ENCODE peak calls at places on chromosomes 1 and 21, in four cellular contexts. X is transverse colon, W is A549, V is erythroblast. T is an unnamed sample.

GRCh38 chr1:236455242-236455641 is 61.2 kb downstream of the EDARADD start:
- DNase-seq in X (no peak), W (no peak), V (no peak), T (no peak)

GRCh38 chr1:172940170-172940855 is 110.4 kb downstream of the TNFSF18 start:
- DNase-seq in X (no peak), W (no peak), V (no peak), T (no peak)

GRCh38 chr1:58718435-58718834 is 18.6 kb upstream of the MYSM1 start:
- DNase-seq in X (no peak), W (no peak), V (no peak), T (no peak)

GRCh38 chr1:86429830-86430229 is 5.9 kb downstream of the CLCA2 start:
- DNase-seq in X (no peak), W (peak; percentile 46), V (no peak), T (no peak)

GRCh38 chr1:9256332-9256731 is 21.8 kb downstream of the H6PD start:
- DNase-seq in X (no peak), W (no peak), V (no peak), T (no peak)

GRCh38 chr1:86650065-86650464 is 54.3 kb upstream of the SH3GLB1 start:
- DNase-seq in X (no peak), W (no peak), V (no peak), T (no peak)

GRCh38 chr1:192399161-192399560 is 82.4 kb downstream of the RGS21 start:
- DNase-seq in X (no peak), W (no peak), V (no peak), T (no peak)

GRCh38 chr1:248828845-248829244 is 3.1 kb upstream of the SH3BP5L start:
- DNase-seq in X (no peak), W (peak; percentile 73), V (peak; percentile 90), T (no peak)

GRCh38 chr1:93744299-93744988 is 62.8 kb upstream of the BCAR3 start:
- DNase-seq in X (no peak), W (no peak), V (no peak), T (no peak)

GRCh38 chr1:17790383-17791054 is 35.4 kb downstream of the ACTL8 start:
- DNase-seq in X (no peak), W (no peak), V (no peak), T (no peak)

GRCh38 chr1:171998711-171999110 is 157.4 kb downstream of the DNM3 start:
- DNase-seq in X (no peak), W (no peak), V (no peak), T (no peak)

GRCh38 chr21:41411449-41412089 is 14.5 kb upstream of the MX1 start:
- DNase-seq in X (peak; percentile 83), W (peak; percentile 15), V (peak; percentile 1), T (no peak)

GRCh38 chr1:228150458-228151169 is 884 bp downstream of the GJC2 start:
- DNase-seq in X (peak; percentile 57), W (no peak), V (no peak), T (no peak)

GRCh38 chr1:75632350-75632949 is 21.5 kb upstream of the SLC44A5 start:
- DNase-seq in X (no peak), W (peak; percentile 22), V (peak; percentile 51), T (no peak)

GRCh38 chr21:38993561-38993960 is 187.8 kb downstream of the ETS2 start:
- DNase-seq in X (peak; percentile 45), W (peak; percentile 32), V (no peak), T (no peak)

GRCh38 chr1:51875291-51875772 is 3.2 kb downstream of the NRDC start:
- DNase-seq in X (no peak), W (no peak), V (peak; percentile 65), T (no peak)

GRCh38 chr1:19828546-19828945 is 13.5 kb upstream of the RNF186 start:
- DNase-seq in X (no peak), W (no peak), V (no peak), T (no peak)

GRCh38 chr21:41726058-41726558 is 40.7 kb downstream of the RIPK4 start:
- DNase-seq in X (no peak), W (no peak), V (no peak), T (no peak)

GRCh38 chr1:167059045-167059728 is 31.0 kb downstream of the GPA33 start:
- DNase-seq in X (peak; percentile 74), W (peak; percentile 67), V (peak; percentile 81), T (no peak)

GRCh38 chr1:104322131-104322530 is 572.4 kb downstream of the AMY1C start:
- DNase-seq in X (no peak), W (no peak), V (no peak), T (no peak)

GRCh38 chr1:19468397-19468956 is 16.9 kb downstream of the CAPZB start:
- DNase-seq in X (peak; percentile 93), W (peak; percentile 58), V (peak; percentile 63), T (no peak)

GRCh38 chr1:12184008-12184681 is 17.4 kb downstream of the TNFRSF1B start:
- DNase-seq in X (peak; percentile 73), W (no peak), V (no peak), T (no peak)

GRCh38 chr1:185308126-185308525 is 8.9 kb downstream of the IVNS1ABP start:
- DNase-seq in X (no peak), W (no peak), V (no peak), T (no peak)

GRCh38 chr1:33096358-33097005 is 15.5 kb downstream of the AZIN2 start:
- DNase-seq in X (no peak), W (no peak), V (no peak), T (no peak)

GRCh38 chr1:108059945-108060344 is 95.0 kb upstream of the VAV3 start:
- DNase-seq in X (no peak), W (no peak), V (no peak), T (no peak)

GRCh38 chr1:160193091-160193819 is 2.9 kb downstream of the CASQ1 start:
- DNase-seq in X (peak; percentile 88), W (peak; percentile 78), V (peak; percentile 90), T (peak; percentile 47)

GRCh38 chr1:209367031-209367813 is 216.3 kb upstream of the CAMK1G start:
- DNase-seq in X (no peak), W (no peak), V (no peak), T (no peak)

GRCh38 chr1:53326598-53327182 is 1.2 kb downstream of the LRP8 start:
- DNase-seq in X (no peak), W (no peak), V (no peak), T (peak; percentile 62)
- TF ChIP-seq POLR2A in X (peak; percentile 5), W (no peak), V (peak; percentile 27), T (no peak)

GRCh38 chr1:28091043-28091781 is 2.8 kb upstream of the EYA3 start:
- DNase-seq in X (peak; percentile 88), W (peak; percentile 63), V (peak; percentile 85), T (no peak)

GRCh38 chr1:28086651-28087050 is 1.8 kb downstream of the EYA3 start:
- DNase-seq in X (no peak), W (no peak), V (peak; percentile 47), T (no peak)

GRCh38 chr1:28085129-28085528 is 3.3 kb downstream of the EYA3 start:
- DNase-seq in X (no peak), W (no peak), V (no peak), T (no peak)

GRCh38 chr1:28087614-28088167 is 719 bp downstream of the EYA3 start:
- DNase-seq in X (no peak), W (no peak), V (peak; percentile 73), T (no peak)

GRCh38 chr1:28088168-28088961 is at the start of gene EYA3:
- DNase-seq in X (peak; percentile 99), W (peak; percentile 96), V (peak; percentile 99), T (peak; percentile 87)
- TF ChIP-seq POLR2A in X (peak; percentile 76), W (peak; percentile 58), V (peak; percentile 92), T (peak; percentile 95)

GRCh38 chr1:222457513-222457912 is 90.4 kb downstream of the HHIPL2 start:
- DNase-seq in X (no peak), W (no peak), V (no peak), T (no peak)

GRCh38 chr1:222454196-222454595 is 93.7 kb downstream of the HHIPL2 start:
- DNase-seq in X (no peak), W (no peak), V (no peak), T (no peak)

GRCh38 chr1:222454782-222455181 is 93.1 kb downstream of the HHIPL2 start:
- DNase-seq in X (peak; percentile 8), W (no peak), V (no peak), T (no peak)

GRCh38 chr1:222457084-222457483 is 90.8 kb downstream of the HHIPL2 start:
- DNase-seq in X (no peak), W (no peak), V (no peak), T (no peak)

GRCh38 chr1:222455188-222455879 is 92.6 kb downstream of the HHIPL2 start:
- DNase-seq in X (peak; percentile 83), W (peak; percentile 78), V (peak; percentile 90), T (peak; percentile 43)
- TF ChIP-seq POLR2A in X (no peak), W (no peak), V (no peak), T (no peak)

DNA sequence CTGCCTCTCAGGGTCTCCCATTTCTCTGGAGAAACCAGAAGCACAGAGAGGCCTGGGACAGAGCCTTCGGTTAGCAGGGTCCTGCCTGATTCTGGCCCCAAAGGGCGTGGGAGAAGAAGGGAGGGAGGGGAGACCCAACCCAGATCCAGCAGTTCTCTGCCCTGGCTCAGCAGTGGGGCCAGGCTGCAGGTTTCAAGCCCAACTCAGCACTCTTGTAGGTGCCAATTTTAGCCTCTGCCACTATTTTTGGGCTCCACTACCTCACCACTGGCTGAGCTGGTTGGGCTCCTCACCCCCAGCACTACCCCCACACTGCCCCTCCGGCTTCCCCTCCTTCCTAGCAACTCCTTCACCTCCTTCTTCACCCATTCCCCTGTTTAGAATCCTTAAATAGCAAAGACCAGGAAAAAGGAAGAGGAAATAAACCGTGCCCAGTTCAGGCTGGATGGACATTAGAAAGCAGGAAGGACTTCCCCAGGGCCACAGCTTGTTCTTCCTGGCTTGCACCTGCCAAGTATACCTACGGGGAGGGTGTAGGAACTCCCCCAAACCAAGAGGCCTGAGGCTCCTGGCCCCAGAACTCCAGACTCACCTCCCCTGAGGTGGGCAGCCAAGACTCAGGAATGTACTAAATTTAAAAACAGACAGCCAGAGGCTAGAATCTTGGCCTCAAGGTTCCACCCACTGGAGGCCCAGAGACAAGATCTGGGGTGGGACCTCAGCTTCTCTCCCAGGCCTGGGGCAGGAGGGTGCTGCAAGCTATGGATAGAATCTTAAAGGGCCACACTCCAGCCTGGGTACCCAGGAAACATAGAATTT is 1.4 kb upstream of the ARHGEF2 start:
- DNase-seq in X (peak; percentile 50), W (no peak), V (peak; percentile 88), T (no peak)
- TF ChIP-seq POLR2A in X (no peak), W (no peak), V (peak; percentile 57), T (no peak)

DNA sequence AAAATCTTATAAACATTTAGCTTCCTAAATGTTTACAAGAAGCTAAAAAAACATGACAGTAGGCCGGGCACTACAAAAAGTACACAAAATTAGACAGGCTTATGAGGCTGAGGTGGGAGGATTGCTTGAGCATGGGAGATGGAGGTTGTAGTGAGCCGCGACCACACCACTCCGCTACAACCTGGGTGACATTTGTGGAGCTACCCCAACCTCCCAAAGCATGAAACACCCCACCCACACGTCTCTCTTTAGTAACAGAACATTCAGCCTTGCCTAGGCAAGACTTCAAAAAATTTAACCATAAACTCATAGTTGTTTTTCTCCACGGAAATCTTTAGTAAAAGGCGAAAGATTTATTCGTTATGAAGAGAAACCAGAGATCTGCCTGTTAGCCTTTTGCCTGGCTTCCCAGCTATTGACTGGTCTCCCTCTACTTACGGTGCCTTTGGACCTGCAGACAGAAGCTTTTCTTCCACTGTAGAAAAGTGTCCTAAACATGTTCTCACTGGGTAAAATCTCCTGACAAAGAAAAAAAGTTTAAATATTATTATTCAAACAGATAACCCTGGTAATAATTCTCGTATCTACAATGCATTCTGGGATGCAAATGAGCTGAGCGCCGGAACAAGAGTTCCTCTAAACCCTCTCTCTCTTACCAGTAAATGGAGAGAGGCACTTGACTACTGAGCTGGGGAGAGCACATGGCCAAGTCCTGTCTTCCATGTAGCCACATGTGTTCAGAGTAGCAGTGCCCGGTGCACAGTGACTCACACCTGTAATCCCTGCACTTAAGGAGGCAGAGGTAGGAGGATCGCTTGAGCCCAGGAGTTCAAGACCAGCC is 9.2 kb downstream of the RNU5D-1 start:
- DNase-seq in X (peak; percentile 69), W (peak; percentile 95), V (peak; percentile 71), T (peak; percentile 68)
- TF ChIP-seq POLR2A in X (peak; percentile 86), W (peak; percentile 100), V (peak; percentile 100), T (peak; percentile 100)

T was measured in GM12892.